ENCODE peak calls at places on chromosomes 1 and 21, in five cellular contexts. H is PC-3; K is CD4-positive, alpha-beta memory T cell; A is sigmoid colon; B is breast epithelium. M is an unnamed sample.

GRCh38 chr21:45539796-45540600 is 2.2 kb downstream of the SLC19A1 start:
- DNase-seq in K (peak; percentile 33), A (peak; percentile 57), B (peak; percentile 51), H (no peak), M (no peak)

GRCh38 chr1:169844941-169845608 is 48.6 kb downstream of the SCYL3 start:
- DNase-seq in B (no peak), H (no peak), A (no peak), K (no peak), M (no peak)

GRCh38 chr1:109425391-109425790 is 857 bp downstream of the PSMA5 start:
- DNase-seq in K (peak; percentile 43), A (no peak), H (peak; percentile 13), B (no peak), M (no peak)

GRCh38 chr1:74937176-74937575 is 197.0 kb upstream of the LHX8 start:
- DNase-seq in H (no peak), A (no peak), B (no peak), K (no peak), M (peak; percentile 52)

GRCh38 chr1:48610628-48611542 is 138.9 kb upstream of the SPATA6 start:
- DNase-seq in K (no peak), A (peak; percentile 64), B (no peak), H (no peak), M (no peak)

GRCh38 chr1:75632350-75632949 is 21.5 kb upstream of the SLC44A5 start:
- DNase-seq in H (peak; percentile 60), K (no peak), B (no peak), A (no peak), M (no peak)

GRCh38 chr1:65059930-65060538 is 88.0 kb upstream of the AK4 start:
- DNase-seq in H (peak; percentile 67), A (no peak), B (no peak), K (no peak), M (no peak)

GRCh38 chr1:153774036-153774435 is 1.2 kb upstream of the SLC27A3 start:
- DNase-seq in A (no peak), B (no peak), K (no peak), H (no peak), M (no peak)

GRCh38 chr1:154842635-154843034 is 27.4 kb downstream of the KCNN3 start:
- DNase-seq in H (no peak), B (no peak), K (no peak), A (no peak), M (no peak)

GRCh38 chr21:31731802-31732537 is at the start of gene SCAF4:
- DNase-seq in K (peak; percentile 76), A (peak; percentile 94), H (peak; percentile 91), B (peak; percentile 89), M (peak; percentile 92)

GRCh38 chr1:154938604-154939399 is 2.3 kb upstream of the PMVK start:
- DNase-seq in H (peak; percentile 55), B (no peak), K (no peak), A (no peak), M (no peak)

GRCh38 chr1:80248886-80249285 is 1242.4 kb upstream of the ADGRL4 start:
- DNase-seq in A (no peak), K (no peak), B (no peak), H (peak; percentile 31), M (no peak)

GRCh38 chr1:212286437-212287131 is 1.4 kb downstream of the PPP2R5A start:
- DNase-seq in B (peak; percentile 53), H (peak; percentile 59), K (no peak), A (no peak), M (peak; percentile 12)

GRCh38 chr1:215081566-215082531 is 688 bp upstream of the KCNK2 start:
- DNase-seq in H (no peak), A (no peak), K (peak; percentile 33), B (no peak), M (no peak)

GRCh38 chr21:39675595-39675994 is 62.9 kb downstream of the B3GALT5 start:
- DNase-seq in H (no peak), A (no peak), B (no peak), K (no peak), M (no peak)

GRCh38 chr1:17279001-17279830 is 28.8 kb upstream of the PADI4 start:
- DNase-seq in A (no peak), H (no peak), K (no peak), B (peak; percentile 30), M (no peak)

GRCh38 chr1:17280436-17280835 is 27.6 kb upstream of the PADI4 start:
- DNase-seq in B (peak; percentile 39), A (no peak), H (no peak), K (no peak), M (no peak)

GRCh38 chr1:17274186-17275170 is 25.6 kb downstream of the PADI3 start:
- DNase-seq in H (peak; percentile 65), A (peak; percentile 50), B (no peak), K (no peak), M (peak; percentile 62)

GRCh38 chr1:17276568-17276967 is 27.7 kb downstream of the PADI3 start:
- DNase-seq in H (peak; percentile 94), K (no peak), B (peak; percentile 50), A (no peak), M (peak; percentile 92)

DNA sequence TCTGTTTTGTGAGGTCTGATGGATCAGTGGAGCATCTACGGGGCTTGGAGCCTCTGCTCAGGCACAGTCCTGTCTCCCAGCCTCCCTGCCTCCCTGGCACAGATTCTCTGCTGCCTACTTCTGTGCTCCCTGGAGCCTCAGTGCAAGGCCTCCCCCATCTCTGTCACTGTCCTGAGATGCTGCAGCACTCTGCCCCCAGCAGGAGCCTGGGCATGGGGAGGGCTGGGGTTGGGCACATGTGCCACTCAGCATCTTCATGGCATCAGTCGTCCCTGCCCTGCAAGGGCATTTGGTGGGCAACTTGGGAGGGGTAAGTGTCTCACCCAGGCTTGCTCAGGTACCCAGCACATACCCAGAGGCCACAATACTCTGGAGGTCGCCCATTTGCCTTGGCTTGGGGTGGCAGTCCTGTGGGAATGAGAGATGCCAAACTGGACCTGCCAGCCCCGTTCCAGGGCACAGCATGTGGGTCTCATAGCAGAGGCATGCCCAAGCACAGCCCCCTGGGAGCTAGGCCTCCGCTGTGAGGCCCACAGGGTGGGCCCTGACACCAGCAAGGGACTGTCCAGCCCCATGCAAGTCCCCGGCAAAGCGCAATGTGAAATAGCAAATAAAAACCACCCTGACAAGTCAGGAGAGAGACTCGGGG is 28.7 kb downstream of the PADI3 start:
- DNase-seq in B (peak; percentile 30), A (no peak), H (no peak), K (no peak), M (no peak)
- H3K4me3 ChIP-seq in B (no peak overlapping the region), A (no peak overlapping the region), H (no peak overlapping the region), K (no peak overlapping the region), M (no peak overlapping the region)

DNA sequence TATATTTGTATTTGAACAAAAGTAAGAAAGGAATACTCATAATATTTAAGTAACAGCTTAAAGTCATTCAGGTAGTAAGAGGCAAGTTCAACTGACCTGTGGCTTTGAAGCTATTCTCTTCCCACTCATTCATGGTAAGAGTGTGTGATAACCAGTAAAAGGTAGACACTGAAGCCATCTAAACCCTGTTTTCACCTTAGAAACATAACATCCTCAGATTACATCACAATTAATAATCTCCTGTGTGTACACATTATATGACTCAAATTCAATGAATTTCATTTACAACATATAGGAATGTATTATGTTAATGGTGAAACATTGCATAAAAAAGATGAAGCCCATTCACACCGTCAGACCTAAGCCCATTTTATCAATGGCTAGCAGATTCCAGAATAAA is 364.8 kb upstream of the SNX7 start:
- DNase-seq in A (no peak), B (no peak), H (peak; percentile 77), K (no peak), M (no peak)
- H3K9me3 ChIP-seq in A (no peaks in the 10 kb centered on the region), B (no peaks in the 10 kb centered on the region), H (no peaks in the 10 kb centered on the region), K (no peaks in the 10 kb centered on the region), M (no peaks in the 10 kb centered on the region)

DNA sequence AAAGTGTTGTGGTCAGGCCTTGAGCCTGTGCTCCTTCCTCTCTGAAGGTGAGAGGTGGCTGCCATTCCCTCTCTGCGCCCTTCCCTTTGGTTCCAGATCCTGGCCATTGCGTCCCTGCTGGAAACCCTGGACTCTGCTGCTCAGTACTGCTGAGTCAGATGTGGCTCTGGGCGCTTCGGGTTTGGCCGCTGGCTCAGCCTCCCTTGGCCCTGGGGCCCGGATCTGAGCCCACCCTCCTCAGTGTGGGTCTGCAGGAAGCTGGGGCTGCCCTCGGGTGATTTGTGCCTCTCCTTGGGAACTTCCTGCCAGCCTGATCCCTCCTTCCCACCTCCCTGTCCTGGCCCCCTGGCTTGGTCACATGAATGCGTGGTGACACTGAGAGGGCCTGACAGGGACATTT is 32.2 kb downstream of the QSOX1 start:
- DNase-seq in H (no peak), B (no peak), A (no peak), K (no peak), M (no peak)
- H3K36me3 ChIP-seq in H (peaks cover 56% of the 10 kb centered on the region), B (no peaks in the 10 kb centered on the region), A (peaks cover 45% of the 10 kb centered on the region), K (peaks cover 16% of the 10 kb centered on the region), M (peaks cover 67% of the 10 kb centered on the region)

GRCh38 chr1:2232255-2232915 is 4.3 kb downstream of the SKI start:
- DNase-seq in A (no peak), H (no peak), K (peak; percentile 58), B (no peak), M (no peak)
- H3K4me3 ChIP-seq in A (peak overlapping the region; percentile 65), H (peak overlapping the region; percentile 80), K (peak overlapping the region; percentile 97), B (peak overlapping the region; percentile 80), M (peak overlapping the region; percentile 73)

GRCh38 chr21:46581780-46582307 is 23.0 kb downstream of the S100B start:
- DNase-seq in B (no peak), K (no peak), A (no peak), H (no peak), M (no peak)
- H3K9me3 ChIP-seq in B (peaks cover 19% of the 10 kb centered on the region), K (no peaks in the 10 kb centered on the region), A (peaks cover 7% of the 10 kb centered on the region), H (no peaks in the 10 kb centered on the region), M (peaks cover 77% of the 10 kb centered on the region)

GRCh38 chr1:51780927-51781326 is 97.6 kb downstream of the NRDC start:
- DNase-seq in A (no peak), B (no peak), K (no peak), H (no peak), M (no peak)

GRCh38 chr1:51776408-51776807 is 102.1 kb downstream of the NRDC start:
- DNase-seq in H (no peak), B (no peak), K (no peak), A (no peak), M (no peak)
- H3K36me3 ChIP-seq in H (peaks cover 5% of the 10 kb centered on the region), B (no peaks in the 10 kb centered on the region), K (peaks cover 23% of the 10 kb centered on the region), A (peaks cover 16% of the 10 kb centered on the region), M (peaks cover 10% of the 10 kb centered on the region)

GRCh38 chr1:24185056-24185455 is 2.0 kb downstream of the IFNLR1 start:
- DNase-seq in B (no peak), H (no peak), K (no peak), A (no peak), M (no peak)

GRCh38 chr1:24186031-24186710 is 918 bp downstream of the IFNLR1 start:
- DNase-seq in B (no peak), K (no peak), H (peak; percentile 45), A (no peak), M (no peak)

GRCh38 chr1:24189528-24189927 is 2.4 kb upstream of the IFNLR1 start:
- DNase-seq in H (no peak), B (no peak), K (no peak), A (no peak), M (no peak)

GRCh38 chr1:24186993-24187790 is at the start of gene IFNLR1:
- DNase-seq in A (no peak), H (peak; percentile 74), B (peak; percentile 65), K (peak; percentile 75), M (peak; percentile 47)

GRCh38 chr1:24186711-24186992 is 437 bp downstream of the IFNLR1 start:
- DNase-seq in A (no peak), B (no peak), H (no peak), K (no peak), M (no peak)
- H3K4me3 ChIP-seq in A (peak overlapping the region; percentile 46), B (peak overlapping the region; percentile 88), H (peak overlapping the region; percentile 76), K (peak overlapping the region; percentile 60), M (peak overlapping the region; percentile 41)

GRCh38 chr1:40475268-40475667 is 1.8 kb upstream of the ZFP69 start:
- DNase-seq in B (no peak), H (no peak), A (no peak), K (no peak), M (no peak)

GRCh38 chr1:40469327-40469726 is 7.8 kb upstream of the ZFP69 start:
- DNase-seq in K (no peak), A (no peak), H (no peak), B (no peak), M (no peak)
- H3K9me3 ChIP-seq in K (peaks cover 6% of the 10 kb centered on the region), A (peaks cover 24% of the 10 kb centered on the region), H (peaks cover 50% of the 10 kb centered on the region), B (peaks cover 57% of the 10 kb centered on the region), M (peaks cover 42% of the 10 kb centered on the region)